ENCODE peak calls at places on chromosomes 13 and 19, in nine cellular contexts. O is body of pancreas, F is transverse colon, Q is tibial artery, N is pancreas, C is A549, V is GM23338, W is sigmoid colon, P is heart right ventricle. J is an unnamed sample. For H3K4me1, the result is how much of the 10 kb centered on the place peaks cover.

GRCh38 chr13:23724196-23724970 is 154.2 kb downstream of the TNFRSF19 start:
- DNase-seq in W (no peak), Q (no peak), N (no peak), V (peak), F (no peak), P (no peak), O (no peak), C (no peak), J (no peak)

GRCh38 chr19:55255618-55256423 is 3.0 kb downstream of the PPP6R1 start:
- DNase-seq in F (peak), V (no peak), W (no peak), P (no peak), O (no peak), Q (no peak), N (no peak), C (peak), J (peak)

GRCh38 chr19:40742477-40742876 is 7.8 kb downstream of the ACTMAP start:
- DNase-seq in C (no peak), Q (no peak), N (no peak), P (no peak), F (no peak), V (no peak), O (peak), W (no peak), J (peak)

GRCh38 chr13:20389696-20390525 is 135.7 kb downstream of the CRYL1 start:
- DNase-seq in Q (no peak), W (no peak), C (no peak), F (no peak), O (no peak), V (no peak), N (no peak), P (no peak), J (no peak)

GRCh38 chr19:43474986-43475705 is 9.7 kb upstream of the LYPD3 start:
- DNase-seq in Q (peak), W (peak), N (peak), C (peak), F (peak), P (peak), O (peak), V (peak), J (peak)

GRCh38 chr19:7636317-7636690 is 606 bp upstream of the STXBP2 start:
- DNase-seq in O (no peak), V (no peak), P (no peak), Q (no peak), N (peak), F (no peak), W (no peak), C (no peak), J (no peak)

GRCh38 chr13:66546534-66547379 is 683.4 kb downstream of the PCDH9 start:
- DNase-seq in O (no peak), V (no peak), F (no peak), Q (no peak), W (no peak), P (no peak), C (no peak), N (no peak), J (no peak)

GRCh38 chr13:45500492-45501174 is 35.9 kb downstream of the COG3 start:
- DNase-seq in W (no peak), N (no peak), P (no peak), O (no peak), Q (no peak), V (no peak), C (no peak), F (no peak), J (no peak)

GRCh38 chr13:94480672-94481145 is 1.2 kb upstream of the DCT start:
- DNase-seq in Q (no peak), O (no peak), W (no peak), C (no peak), F (no peak), N (no peak), V (no peak), P (peak), J (no peak)

GRCh38 chr13:24931450-24932217 is 164.3 kb upstream of the PABPC3 start:
- DNase-seq in C (no peak), P (no peak), V (peak), N (no peak), F (no peak), Q (no peak), W (no peak), O (no peak), J (no peak)

GRCh38 chr19:31826325-31826724 is 477.1 kb upstream of the TSHZ3 start:
- DNase-seq in Q (no peak), V (no peak), O (no peak), N (no peak), C (no peak), P (no peak), W (no peak), F (no peak), J (no peak)

GRCh38 chr19:9306443-9306842 is 3.2 kb downstream of the ZNF699 start:
- DNase-seq in P (no peak), F (no peak), W (no peak), N (no peak), O (no peak), C (no peak), V (no peak), Q (no peak), J (no peak)

GRCh38 chr19:1360818-1361461 is 22.8 kb upstream of the NDUFS7 start:
- DNase-seq in N (peak), V (no peak), O (peak), W (peak), C (no peak), Q (peak), P (peak), F (peak), J (no peak)

GRCh38 chr13:40518481-40518882 is 148.0 kb downstream of the FOXO1 start:
- DNase-seq in N (no peak), O (peak), F (no peak), W (no peak), P (no peak), V (no peak), C (no peak), Q (no peak), J (no peak)

GRCh38 chr13:114140909-114141255 is 8.5 kb upstream of the RASA3 start:
- DNase-seq in Q (peak), F (no peak), P (no peak), O (no peak), V (no peak), C (no peak), W (peak), N (no peak), J (no peak)

GRCh38 chr19:39398297-39398864 is 7.2 kb downstream of the MED29 start:
- DNase-seq in Q (peak), V (no peak), N (no peak), F (peak), P (peak), W (peak), O (peak), C (peak), J (peak)

GRCh38 chr13:99040536-99041141 is 62.8 kb upstream of the DOCK9 start:
- DNase-seq in O (no peak), Q (no peak), W (no peak), V (no peak), F (no peak), C (no peak), P (no peak), N (no peak), J (no peak)

GRCh38 chr13:31846984-31847752 is 107.8 kb downstream of the RXFP2 start:
- DNase-seq in Q (no peak), V (peak), W (peak), C (no peak), O (no peak), P (no peak), N (no peak), F (no peak), J (no peak)

GRCh38 chr13:27359203-27359821 is 65.1 kb upstream of the GTF3A start:
- DNase-seq in N (no peak), W (peak), V (peak), Q (peak), F (peak), P (peak), O (peak), C (peak), J (peak)

GRCh38 chr13:33380487-33381079 is 95.0 kb upstream of the STARD13 start:
- DNase-seq in F (no peak), N (no peak), W (no peak), O (peak), P (no peak), C (no peak), V (peak), Q (no peak), J (no peak)

GRCh38 chr13:50400930-50401553 is 385.8 kb downstream of the KCNRG start:
- DNase-seq in W (no peak), C (no peak), N (no peak), Q (no peak), V (no peak), F (no peak), P (no peak), O (no peak), J (no peak)

GRCh38 chr13:25771208-25771607 is 280.6 kb downstream of the SHISA2 start:
- DNase-seq in F (no peak), V (no peak), P (no peak), Q (no peak), C (no peak), N (no peak), O (no peak), W (no peak), J (no peak)

GRCh38 chr19:16856091-16856490 is 26.9 kb downstream of the SIN3B start:
- DNase-seq in F (no peak), P (no peak), N (no peak), V (no peak), Q (no peak), C (no peak), O (no peak), W (no peak), J (no peak)

GRCh38 chr13:81138353-81138995 is 797.5 kb upstream of the SPRY2 start:
- DNase-seq in W (no peak), C (no peak), N (no peak), P (no peak), O (no peak), F (no peak), V (no peak), Q (no peak), J (no peak)

GRCh38 chr19:42547927-42548326 is 19.6 kb upstream of the CEACAM1 start:
- DNase-seq in C (no peak), Q (no peak), O (no peak), F (no peak), W (no peak), V (no peak), P (no peak), N (no peak), J (no peak)

GRCh38 chr19:30421571-30421970 is 49.4 kb downstream of the ZNF536 start:
- DNase-seq in V (no peak), F (no peak), W (no peak), C (no peak), N (no peak), O (no peak), P (no peak), Q (no peak), J (no peak)

GRCh38 chr13:31038834-31039552 is 106.5 kb downstream of the TEX26 start:
- DNase-seq in N (no peak), C (no peak), O (no peak), P (no peak), V (no peak), W (no peak), Q (no peak), F (no peak), J (peak)

GRCh38 chr19:2274185-2274711 is 7.7 kb downstream of the PEAK3 start:
- DNase-seq in C (no peak), N (no peak), Q (no peak), W (no peak), O (no peak), F (no peak), V (no peak), P (no peak), J (no peak)

GRCh38 chr19:16661480-16662034 is 618 bp downstream of the TMEM38A start:
- DNase-seq in P (peak), Q (peak), F (peak), C (no peak), W (peak), O (peak), N (peak), V (peak), J (no peak)

GRCh38 chr13:90070362-90070761 is 1277.1 kb upstream of the MIR17HG start:
- DNase-seq in V (no peak), N (no peak), P (no peak), C (no peak), O (no peak), Q (no peak), W (no peak), F (no peak), J (no peak)

GRCh38 chr19:36266375-36266961 is 51.6 kb downstream of the ZNF146 start:
- DNase-seq in N (peak), O (no peak), W (no peak), V (no peak), F (no peak), P (no peak), C (no peak), Q (no peak), J (no peak)

GRCh38 chr19:10353793-10354391 is 14.5 kb upstream of the ICAM3 start:
- DNase-seq in Q (no peak), V (peak), O (peak), F (peak), C (no peak), P (peak), W (no peak), N (peak), J (no peak)

GRCh38 chr19:52901842-52902241 is 4.4 kb upstream of the ZNF320 start:
- DNase-seq in Q (no peak), F (no peak), V (peak), O (no peak), C (no peak), W (no peak), N (no peak), P (no peak), J (no peak)

GRCh38 chr19:20423381-20424207 is 142.0 kb downstream of the ZNF737 start:
- DNase-seq in Q (peak), F (peak), N (peak), W (peak), V (peak), O (peak), C (no peak), P (peak), J (peak)

GRCh38 chr19:15296841-15297415 is 35.4 kb downstream of the BRD4 start:
- DNase-seq in N (no peak), Q (no peak), C (no peak), F (no peak), V (no peak), W (no peak), P (no peak), O (no peak), J (no peak)

GRCh38 chr19:31255174-31255862 is 93.9 kb downstream of the TSHZ3 start:
- DNase-seq in C (no peak), N (no peak), Q (no peak), O (no peak), F (no peak), V (no peak), P (no peak), W (no peak), J (no peak)

GRCh38 chr13:20824762-20825161 is 51.0 kb upstream of the EEF1AKMT1 start:
- DNase-seq in V (peak), W (no peak), C (no peak), N (no peak), Q (no peak), F (no peak), P (no peak), O (no peak), J (no peak)

GRCh38 chr19:19531951-19532805 is 3.5 kb downstream of the YJEFN3 start:
- DNase-seq in W (peak), V (peak), O (peak), F (peak), Q (peak), P (peak), N (peak), C (peak), J (peak)

GRCh38 chr19:20662421-20663105 is 1.2 kb upstream of the ZNF626 start:
- DNase-seq in V (no peak), P (no peak), Q (no peak), F (no peak), O (no peak), W (no peak), C (no peak), N (peak), J (no peak)

GRCh38 chr13:42405665-42406390 is 133.9 kb downstream of the AKAP11 start:
- DNase-seq in O (no peak), W (no peak), P (no peak), C (no peak), Q (no peak), F (no peak), N (no peak), V (no peak), J (no peak)

GRCh38 chr19:50818859-50819472 is 4.6 kb downstream of the KLK1 start:
- DNase-seq in Q (no peak), N (no peak), P (no peak), V (no peak), O (peak), F (no peak), W (no peak), C (no peak), J (no peak)
- H3K4me1 ChIP-seq in Q (under half), N (under half), P (under half), V (under half), O (half or more), F (half or more), W (under half), C (under half), J (under half)

GRCh38 chr19:46925548-46925950 is 64.8 kb downstream of the ARHGAP35 start:
- DNase-seq in O (peak), V (no peak), P (no peak), N (no peak), C (peak), Q (no peak), F (peak), W (no peak), J (peak)

GRCh38 chr19:46928951-46929350 is 68.2 kb downstream of the ARHGAP35 start:
- DNase-seq in F (no peak), C (no peak), W (no peak), V (peak), Q (no peak), O (no peak), P (no peak), N (no peak), J (no peak)

GRCh38 chr19:46926201-46927071 is 65.6 kb downstream of the ARHGAP35 start:
- DNase-seq in W (no peak), P (no peak), Q (no peak), F (no peak), N (no peak), C (no peak), V (no peak), O (no peak), J (no peak)

GRCh38 chr19:46927893-46928292 is 67.1 kb downstream of the ARHGAP35 start:
- DNase-seq in C (no peak), P (no peak), V (no peak), Q (no peak), W (no peak), F (no peak), O (no peak), N (no peak), J (no peak)

DNA sequence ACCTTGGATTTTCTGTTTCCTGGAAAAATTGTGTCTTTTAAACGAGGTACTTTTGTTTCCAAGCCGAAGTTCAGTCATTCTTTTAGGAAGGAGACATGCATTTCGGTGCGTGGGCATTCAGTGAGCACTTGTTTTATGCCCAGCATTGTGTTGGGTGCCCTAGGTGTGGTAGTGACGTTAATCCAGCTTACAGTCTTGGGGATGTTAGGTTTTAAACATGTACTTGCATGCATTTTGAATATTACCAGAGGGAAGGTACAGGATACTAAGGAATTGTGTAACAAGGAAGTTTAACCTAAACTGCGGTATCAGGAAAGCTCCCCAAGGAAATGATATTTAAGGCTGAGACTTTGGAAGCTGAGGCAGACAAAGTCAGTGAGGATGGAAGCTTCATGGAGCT is 66.3 kb downstream of the ARHGAP35 start:
- DNase-seq in N (no peak), P (no peak), O (no peak), V (no peak), Q (no peak), C (no peak), W (no peak), F (no peak), J (no peak)
- H3K4me1 ChIP-seq in N (under half), P (half or more), O (under half), V (under half), Q (half or more), C (half or more), W (half or more), F (under half), J (under half)

DNA sequence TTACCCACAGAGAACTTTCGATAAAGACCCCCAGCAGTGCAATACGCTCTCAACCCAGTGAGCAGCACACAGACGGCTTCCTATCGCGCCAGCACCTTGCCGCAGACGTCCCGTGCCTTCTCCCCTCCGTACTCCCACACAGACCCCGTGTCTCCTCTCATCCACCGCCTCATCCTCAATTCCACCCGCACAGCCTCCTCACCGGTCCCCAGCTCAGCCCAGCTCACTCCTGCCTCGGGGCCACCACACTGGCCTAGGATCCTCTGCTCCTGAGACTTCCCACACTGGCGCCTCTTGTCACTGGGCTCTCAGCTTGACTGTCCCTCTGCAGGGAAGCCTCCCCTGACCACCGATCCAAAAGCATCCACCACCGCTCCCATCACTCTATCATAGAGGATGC is 9.0 kb downstream of the MLLT1 start:
- DNase-seq in V (no peak), F (no peak), N (no peak), P (no peak), O (no peak), C (no peak), W (no peak), Q (no peak), J (no peak)
- H3K4me1 ChIP-seq in V (under half), F (under half), N (under half), P (half or more), O (half or more), C (under half), W (half or more), Q (half or more), J (under half)

DNA sequence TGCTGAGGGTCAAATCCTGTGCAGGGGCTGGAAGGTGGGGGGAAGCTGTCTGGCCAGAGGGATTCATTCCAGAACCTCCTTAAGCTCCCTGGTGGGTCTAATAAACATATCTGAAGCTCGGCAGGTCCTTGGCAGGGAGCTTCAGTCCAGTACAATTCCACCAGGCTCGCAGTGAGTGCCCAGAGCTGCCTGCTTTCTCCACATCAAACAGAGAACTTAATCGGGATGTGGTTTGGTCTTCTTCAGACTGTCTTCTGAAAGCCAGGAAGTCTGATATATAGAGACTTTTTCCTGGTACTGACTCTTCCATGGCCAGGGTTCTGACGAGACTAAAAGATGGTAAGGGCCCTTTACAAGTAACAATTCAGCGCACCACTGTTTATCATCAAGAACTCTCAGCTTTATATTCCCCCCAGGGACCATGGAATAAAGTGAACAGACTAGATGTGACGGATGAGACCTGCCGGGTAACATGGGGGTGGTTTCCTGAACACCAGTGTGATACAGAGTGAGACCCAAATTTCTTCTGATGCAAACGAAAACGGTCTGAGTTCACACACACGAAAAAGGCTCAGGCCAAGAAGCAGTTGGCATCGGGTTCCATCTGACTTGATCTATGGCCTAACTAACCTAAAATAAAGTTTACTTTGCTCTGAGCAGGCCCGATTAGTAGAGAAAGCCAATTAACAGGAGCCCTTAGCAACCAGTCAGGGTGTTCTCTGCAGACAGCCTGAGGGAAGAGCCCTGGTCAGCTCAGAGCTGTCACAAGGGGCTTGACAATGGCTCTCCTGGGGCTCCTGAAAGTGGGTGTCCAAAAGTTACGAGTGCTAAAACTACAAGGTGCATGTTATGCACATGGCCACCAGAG is 29.0 kb downstream of the RANBP3 start:
- DNase-seq in W (peak), N (no peak), Q (no peak), P (no peak), F (no peak), V (no peak), C (no peak), O (no peak), J (no peak)
- H3K4me1 ChIP-seq in W (half or more), N (under half), Q (under half), P (half or more), F (half or more), V (half or more), C (under half), O (under half), J (under half)

DNA sequence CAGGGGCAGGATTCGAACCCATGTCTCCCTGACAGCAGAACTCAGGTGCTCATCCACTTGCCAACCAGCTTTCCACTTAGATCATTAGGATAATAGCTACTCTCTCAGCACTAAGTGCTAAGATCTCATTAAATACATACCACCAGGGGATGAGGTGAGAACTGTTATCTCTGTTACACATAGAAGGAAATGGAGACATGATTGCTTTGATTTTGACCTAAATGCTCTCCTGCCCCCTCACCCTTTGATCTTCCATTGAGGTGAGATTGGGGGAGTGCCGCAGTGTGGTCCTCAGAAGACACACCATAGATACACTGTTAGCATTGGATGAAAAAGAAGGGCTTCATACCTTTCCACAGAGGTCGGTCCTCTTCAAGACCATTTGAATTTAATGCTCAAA is 38.9 kb upstream of the NPAS1 start:
- DNase-seq in Q (no peak), F (no peak), O (no peak), N (no peak), P (no peak), C (no peak), W (no peak), V (no peak), J (no peak)
- H3K4me1 ChIP-seq in Q (half or more), F (half or more), O (under half), N (under half), P (half or more), C (half or more), W (half or more), V (under half), J (under half)

J was measured in small intestine.